ENCODE peak calls at places on chromosomes 7 and 10, in four cellular contexts. Q is A549, Z is HepG2, C is K562. O is an unnamed sample.
A peak's percentile ranks its signal among the peaks of the same experiment; 100 is the strongest.

GRCh38 chr10:118332948-118333710 is 9.0 kb downstream of the FAM204A start:
- DNase-seq in Z (peak; percentile 25), Q (no peak), C (peak; percentile 33), O (no peak)

GRCh38 chr7:150897502-150898474 is 45.5 kb downstream of the AOC1 start:
- DNase-seq in C (no peak), Z (no peak), Q (no peak), O (no peak)

GRCh38 chr7:101453617-101454016 is 90.9 kb downstream of the COL26A1 start:
- DNase-seq in Z (no peak), C (no peak), Q (no peak), O (no peak)

GRCh38 chr10:6052247-6053221 is 9.6 kb downstream of the IL2RA start:
- DNase-seq in Z (no peak), Q (no peak), C (no peak), O (no peak)

GRCh38 chr7:34275629-34276028 is 370.3 kb downstream of the BMPER start:
- DNase-seq in C (no peak), Z (no peak), Q (no peak), O (no peak)

GRCh38 chr10:108082596-108082995 is 918.1 kb upstream of the SORCS1 start:
- DNase-seq in C (no peak), Q (no peak), Z (no peak), O (no peak)

GRCh38 chr7:150877545-150877944 is 25.2 kb downstream of the AOC1 start:
- DNase-seq in Q (no peak), C (no peak), Z (no peak), O (no peak)

GRCh38 chr7:155602750-155603149 is 41.7 kb upstream of the RBM33 start:
- DNase-seq in Q (no peak), Z (no peak), C (no peak), O (no peak)

GRCh38 chr7:159036916-159037605 is 107.6 kb downstream of the VIPR2 start:
- DNase-seq in C (no peak), Z (no peak), Q (no peak), O (no peak)

GRCh38 chr7:28647076-28647421 is 234.7 kb downstream of the CREB5 start:
- DNase-seq in C (peak; percentile 14), Q (no peak), Z (no peak), O (no peak)

GRCh38 chr10:75019360-75019759 is 92.1 kb upstream of the SAMD8 start:
- DNase-seq in C (peak; percentile 44), Z (no peak), Q (no peak), O (no peak)

GRCh38 chr7:138278601-138279000 is 181.5 kb upstream of the TRIM24 start:
- DNase-seq in Q (no peak), C (no peak), Z (no peak), O (no peak)

GRCh38 chr10:131790021-131790420 is 110.8 kb upstream of the PPP2R2D start:
- DNase-seq in C (peak; percentile 21), Z (no peak), Q (peak; percentile 22), O (no peak)

GRCh38 chr7:29684787-29685650 is 121.3 kb upstream of the WIPF3 start:
- DNase-seq in Z (peak; percentile 56), C (peak; percentile 79), Q (peak; percentile 22), O (peak; percentile 82)

GRCh38 chr7:130210181-130210935 is 2.7 kb downstream of the SSMEM1 start:
- DNase-seq in Q (no peak), C (no peak), Z (peak; percentile 13), O (no peak)

GRCh38 chr7:107874097-107874496 is 16.9 kb upstream of the DLD start:
- DNase-seq in Z (no peak), Q (no peak), C (no peak), O (no peak)

DNA sequence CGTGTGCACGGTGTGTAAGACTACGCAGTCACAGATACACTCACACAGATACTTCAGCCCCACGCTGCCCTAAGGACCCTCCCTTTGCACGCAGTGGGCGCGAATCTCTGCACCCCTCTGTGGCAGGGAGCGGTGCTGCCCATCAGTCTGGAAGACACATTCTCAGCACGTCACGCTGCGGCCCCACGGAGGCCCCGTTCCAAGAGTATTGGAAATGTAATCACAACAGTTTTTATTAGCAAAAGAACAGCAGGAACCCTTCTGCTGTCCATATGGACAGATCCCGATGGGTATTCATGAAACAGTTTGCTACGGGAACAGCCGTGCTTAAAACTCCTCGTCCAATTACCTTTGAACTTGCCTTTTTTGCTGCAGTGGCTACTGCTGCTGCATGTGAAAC is 131.0 kb downstream of the RPS24 start:
- DNase-seq in Z (no peak), Q (no peak), C (no peak), O (no peak)
- TF ChIP-seq HMGXB4 in Z (no peak), Q (no peak), C (no peak), O (no peak)

GRCh38 chr10:92123031-92123450 is 167.8 kb downstream of the CPEB3 start:
- DNase-seq in C (no peak), Q (no peak), Z (peak; percentile 91), O (no peak)

GRCh38 chr10:92124524-92125168 is 166.2 kb downstream of the CPEB3 start:
- DNase-seq in C (no peak), Q (no peak), Z (peak; percentile 73), O (no peak)

GRCh38 chr10:92125169-92125543 is 165.7 kb downstream of the CPEB3 start:
- DNase-seq in Q (no peak), Z (no peak), C (no peak), O (no peak)

GRCh38 chr10:92124020-92124419 is 166.9 kb downstream of the CPEB3 start:
- DNase-seq in C (no peak), Q (no peak), Z (peak; percentile 60), O (no peak)

DNA sequence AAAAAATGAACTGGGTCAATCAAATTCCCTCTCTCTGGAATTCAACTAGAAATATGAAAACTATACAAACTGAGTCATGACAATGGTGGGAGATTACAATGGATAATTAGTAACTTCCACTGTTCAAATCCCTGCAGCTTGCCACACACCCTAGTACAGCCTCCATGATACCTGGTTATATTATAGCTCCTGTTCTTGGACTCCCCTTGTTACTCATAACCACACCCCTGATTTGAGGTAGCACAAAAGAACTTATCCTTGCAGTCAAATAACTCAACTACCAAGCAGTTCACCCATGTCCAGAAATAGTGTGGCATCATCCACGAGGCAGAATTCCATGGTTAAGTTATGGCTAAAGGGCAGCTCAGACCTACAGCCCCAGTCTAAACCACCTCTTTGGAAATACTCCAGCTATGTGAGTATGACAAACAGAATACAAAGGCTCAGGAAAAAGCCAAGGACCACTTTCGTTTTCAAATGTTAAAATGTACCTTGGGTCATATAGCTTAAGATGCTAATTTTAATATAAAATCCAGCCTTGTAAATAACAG is 164.7 kb downstream of the CPEB3 start:
- DNase-seq in Q (no peak), Z (no peak), C (no peak), O (no peak)
- TF ChIP-seq HMGXB4 in Q (no peak), Z (no peak), C (no peak), O (no peak)

DNA sequence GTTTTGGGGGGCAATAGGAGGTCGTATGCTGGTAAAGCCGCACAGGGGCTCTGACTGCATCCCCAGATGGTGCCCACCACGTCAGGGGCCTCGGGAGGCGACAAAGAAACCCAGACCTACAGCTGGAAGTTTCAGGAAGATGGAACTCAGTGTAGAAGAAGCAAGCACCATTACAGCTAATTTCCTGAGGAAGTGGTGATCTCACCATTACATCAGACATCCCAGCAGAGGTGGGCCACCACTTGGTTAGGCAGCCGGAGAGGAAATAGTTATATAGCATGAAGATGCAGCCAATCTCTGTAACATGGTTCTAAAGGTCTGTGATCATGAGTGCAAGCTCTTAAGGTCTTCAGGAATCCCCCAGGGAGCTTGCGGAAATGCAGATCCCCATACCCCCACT is 127.3 kb upstream of the PCBD1 start:
- DNase-seq in Q (no peak), Z (no peak), C (no peak), O (no peak)
- TF ChIP-seq HMGXB4 in Q (no peak), Z (no peak), C (no peak), O (no peak)

GRCh38 chr10:97596101-97597055 is 6.9 kb downstream of the C10orf62 start:
- DNase-seq in Q (peak; percentile 68), C (peak; percentile 56), Z (peak; percentile 64), O (no peak)
- TF ChIP-seq HMGXB4 in Q (no peak), C (no peak), Z (no peak), O (no peak)

GRCh38 chr10:63738410-63738809 is 217.2 kb downstream of the REEP3 start:
- DNase-seq in Q (peak; percentile 24), Z (peak; percentile 91), C (no peak), O (no peak)
- TF ChIP-seq HMGXB4 in Q (no peak), Z (no peak), C (no peak), O (no peak)

GRCh38 chr7:140723002-140723401 is 26.5 kb downstream of the NDUFB2 start:
- DNase-seq in Z (no peak), C (no peak), Q (no peak), O (no peak)
- TF ChIP-seq HMGXB4 in Z (no peak), C (no peak), Q (no peak), O (no peak)

GRCh38 chr7:117045927-117046710 is 92.8 kb downstream of the ST7 start:
- DNase-seq in C (peak; percentile 63), Z (no peak), Q (no peak), O (no peak)
- TF ChIP-seq HMGXB4 in C (no peak), Z (no peak), Q (no peak), O (no peak)

GRCh38 chr7:73885975-73886798 is 25.2 kb downstream of the TMEM270 start:
- DNase-seq in Q (no peak), C (peak; percentile 97), Z (no peak), O (no peak)
- TF ChIP-seq HMGXB4 in Q (no peak), C (no peak), Z (no peak), O (no peak)